ENCODE peak calls at places on chromosomes 13 and 19, in six cellular contexts. One of them, this sample, is unnamed. For H3K4me1, the result is how much of the 10 kb centered on the place peaks cover.

GRCh38 chr13:105847532-105848295 is 687.7 kb downstream of the EFNB2 start:
- DNase-seq in neural progenitor cell: no peak
- DNase-seq in GM12878: no peak
- DNase-seq in mammary epithelial cell: no peak
- DNase-seq in mesendoderm: no peak
- DNase-seq in GM23248: no peak
- DNase-seq in this sample: no peak

GRCh38 chr13:47351798-47352197 is 454.9 kb upstream of the HTR2A start:
- DNase-seq in mesendoderm: no peak
- DNase-seq in GM23248: no peak
- DNase-seq in neural progenitor cell: no peak
- DNase-seq in GM12878: no peak
- DNase-seq in mammary epithelial cell: no peak
- DNase-seq in this sample: no peak

GRCh38 chr13:91346062-91346461 is 1.4 kb upstream of the MIR17HG start:
- DNase-seq in neural progenitor cell: no peak
- DNase-seq in mammary epithelial cell: no peak
- DNase-seq in GM12878: no peak
- DNase-seq in GM23248: no peak
- DNase-seq in mesendoderm: no peak
- DNase-seq in this sample: peak

GRCh38 chr19:51681286-51681956 is 11.7 kb upstream of the SPACA6 start:
- DNase-seq in mammary epithelial cell: no peak
- DNase-seq in GM23248: no peak
- DNase-seq in GM12878: no peak
- DNase-seq in mesendoderm: peak
- DNase-seq in neural progenitor cell: no peak
- DNase-seq in this sample: no peak

GRCh38 chr19:1577090-1577928 is 9.2 kb upstream of the MEX3D start:
- DNase-seq in mammary epithelial cell: no peak
- DNase-seq in GM12878: no peak
- DNase-seq in GM23248: no peak
- DNase-seq in mesendoderm: no peak
- DNase-seq in neural progenitor cell: no peak
- DNase-seq in this sample: no peak

GRCh38 chr13:113729329-113730019 is 29.6 kb upstream of the TMEM255B start:
- DNase-seq in GM23248: peak
- DNase-seq in GM12878: no peak
- DNase-seq in neural progenitor cell: no peak
- DNase-seq in mesendoderm: no peak
- DNase-seq in mammary epithelial cell: peak
- DNase-seq in this sample: no peak

GRCh38 chr19:46615966-46616365 is 8.9 kb downstream of the PTGIR start:
- DNase-seq in GM23248: no peak
- DNase-seq in GM12878: no peak
- DNase-seq in mesendoderm: no peak
- DNase-seq in neural progenitor cell: no peak
- DNase-seq in mammary epithelial cell: no peak
- DNase-seq in this sample: no peak

GRCh38 chr19:53985863-53986262 is 5.6 kb upstream of the CACNG6 start:
- DNase-seq in GM12878: no peak
- DNase-seq in GM23248: no peak
- DNase-seq in mammary epithelial cell: no peak
- DNase-seq in mesendoderm: no peak
- DNase-seq in neural progenitor cell: no peak
- DNase-seq in this sample: no peak

GRCh38 chr13:40784540-40784939 is 4.9 kb upstream of the SLC25A15 start:
- DNase-seq in neural progenitor cell: no peak
- DNase-seq in GM12878: no peak
- DNase-seq in mammary epithelial cell: no peak
- DNase-seq in GM23248: no peak
- DNase-seq in mesendoderm: no peak
- DNase-seq in this sample: no peak

GRCh38 chr19:1882089-1882785 is 3.1 kb downstream of the ABHD17A start:
- DNase-seq in mesendoderm: no peak
- DNase-seq in GM12878: no peak
- DNase-seq in mammary epithelial cell: no peak
- DNase-seq in GM23248: no peak
- DNase-seq in neural progenitor cell: peak
- DNase-seq in this sample: peak

GRCh38 chr13:32905864-32906180 is 110.4 kb upstream of the KL start:
- DNase-seq in mesendoderm: no peak
- DNase-seq in GM23248: peak
- DNase-seq in neural progenitor cell: no peak
- DNase-seq in GM12878: no peak
- DNase-seq in mammary epithelial cell: no peak
- DNase-seq in this sample: no peak

GRCh38 chr19:43721469-43722048 is 5.7 kb downstream of the IRGC start:
- DNase-seq in mesendoderm: no peak
- DNase-seq in mammary epithelial cell: no peak
- DNase-seq in neural progenitor cell: no peak
- DNase-seq in GM12878: no peak
- DNase-seq in GM23248: no peak
- DNase-seq in this sample: no peak

GRCh38 chr13:29935309-29935981 is 85.0 kb upstream of the UBL3 start:
- DNase-seq in GM23248: no peak
- DNase-seq in mesendoderm: no peak
- DNase-seq in mammary epithelial cell: no peak
- DNase-seq in GM12878: peak
- DNase-seq in neural progenitor cell: no peak
- DNase-seq in this sample: peak

GRCh38 chr19:12015015-12015752 is 20.3 kb downstream of the ZNF433 start:
- DNase-seq in GM12878: no peak
- DNase-seq in mesendoderm: peak
- DNase-seq in neural progenitor cell: no peak
- DNase-seq in mammary epithelial cell: no peak
- DNase-seq in GM23248: no peak
- DNase-seq in this sample: no peak

GRCh38 chr19:29309637-29310036 is 96.7 kb upstream of the UQCRFS1 start:
- DNase-seq in neural progenitor cell: peak
- DNase-seq in mesendoderm: no peak
- DNase-seq in mammary epithelial cell: no peak
- DNase-seq in GM23248: no peak
- DNase-seq in GM12878: no peak
- DNase-seq in this sample: no peak

GRCh38 chr19:18155095-18156087 is 2.4 kb downstream of the PIK3R2 start:
- DNase-seq in GM23248: no peak
- DNase-seq in mammary epithelial cell: no peak
- DNase-seq in GM12878: no peak
- DNase-seq in neural progenitor cell: no peak
- DNase-seq in mesendoderm: no peak
- DNase-seq in this sample: no peak

GRCh38 chr13:31056650-31057275 is 104.9 kb downstream of the HSPH1 start:
- DNase-seq in GM12878: no peak
- DNase-seq in mesendoderm: peak
- DNase-seq in GM23248: peak
- DNase-seq in neural progenitor cell: no peak
- DNase-seq in mammary epithelial cell: no peak
- DNase-seq in this sample: no peak

GRCh38 chr19:53810187-53810546 is 13.9 kb downstream of the NLRP12 start:
- DNase-seq in neural progenitor cell: no peak
- DNase-seq in mesendoderm: no peak
- DNase-seq in GM23248: no peak
- DNase-seq in GM12878: no peak
- DNase-seq in mammary epithelial cell: no peak
- DNase-seq in this sample: no peak

GRCh38 chr19:35009424-35010415 is 9.6 kb downstream of the GRAMD1A start:
- DNase-seq in mesendoderm: no peak
- DNase-seq in neural progenitor cell: no peak
- DNase-seq in GM23248: no peak
- DNase-seq in GM12878: no peak
- DNase-seq in mammary epithelial cell: no peak
- DNase-seq in this sample: no peak

GRCh38 chr19:4233282-4233853 is 4.0 kb downstream of the EBI3 start:
- DNase-seq in mammary epithelial cell: no peak
- DNase-seq in GM23248: peak
- DNase-seq in mesendoderm: peak
- DNase-seq in neural progenitor cell: peak
- DNase-seq in GM12878: no peak
- DNase-seq in this sample: peak

GRCh38 chr13:53562419-53562818 is 533.8 kb downstream of the OLFM4 start:
- DNase-seq in mesendoderm: no peak
- DNase-seq in GM12878: no peak
- DNase-seq in neural progenitor cell: no peak
- DNase-seq in mammary epithelial cell: no peak
- DNase-seq in GM23248: no peak
- DNase-seq in this sample: no peak

DNA sequence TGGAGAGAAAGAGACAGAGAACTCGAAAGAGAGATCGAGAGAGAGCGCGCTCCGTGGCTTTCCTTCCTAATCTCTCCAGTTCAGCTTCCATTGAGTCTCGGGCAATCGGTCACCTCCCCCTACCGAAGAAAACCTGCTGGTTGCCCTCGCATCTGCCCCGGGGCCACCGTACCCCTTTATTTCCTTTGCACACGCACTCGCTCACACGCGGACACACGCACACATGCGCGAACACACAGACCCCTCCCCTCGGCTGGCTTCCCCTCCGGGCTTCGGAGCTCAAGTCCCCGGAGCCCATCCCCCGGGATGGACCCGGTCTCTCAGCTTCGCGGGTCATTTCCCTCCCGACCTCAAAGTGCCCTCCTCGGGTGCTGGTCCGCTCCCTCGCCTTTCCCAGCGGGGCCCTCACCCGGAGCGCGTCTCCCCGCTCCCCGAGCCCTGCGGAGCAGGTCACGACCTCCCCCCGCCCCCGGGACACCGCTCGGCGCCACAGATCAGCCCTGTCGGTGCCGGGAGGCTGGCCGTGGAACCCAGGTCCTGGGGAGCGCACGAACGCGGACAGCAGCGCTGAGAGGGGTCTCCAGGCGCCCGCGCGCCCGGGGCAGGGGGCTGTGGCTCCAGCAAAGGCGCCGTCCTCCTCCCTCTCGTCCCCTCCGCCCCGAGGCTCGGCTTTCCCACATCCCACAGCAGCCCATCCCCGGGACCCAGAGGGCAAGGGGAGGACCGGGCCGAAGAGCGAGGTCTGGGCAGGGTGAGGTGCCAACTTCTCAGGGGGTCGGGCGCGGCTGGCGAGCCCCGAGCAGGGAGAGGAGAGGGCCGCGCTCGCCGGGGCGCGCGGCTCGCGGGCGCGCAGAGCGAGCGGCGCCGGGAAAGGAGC is 1.8 kb downstream of the DACH1 start:
- DNase-seq in mesendoderm: peak
- DNase-seq in GM12878: no peak
- DNase-seq in mammary epithelial cell: peak
- DNase-seq in neural progenitor cell: peak
- DNase-seq in GM23248: no peak
- DNase-seq in this sample: no peak
- H3K4me2 ChIP-seq in mesendoderm: peak
- H3K4me2 ChIP-seq in GM12878: peak
- H3K4me2 ChIP-seq in mammary epithelial cell: peak
- H3K4me2 ChIP-seq in neural progenitor cell: peak
- H3K4me2 ChIP-seq in GM23248: no peak
- H3K4me2 ChIP-seq in this sample: no peak

GRCh38 chr19:10291554-10292205 is 1.9 kb downstream of the ICAM5 start:
- DNase-seq in GM12878: no peak
- DNase-seq in GM23248: peak
- DNase-seq in mammary epithelial cell: peak
- DNase-seq in mesendoderm: no peak
- DNase-seq in neural progenitor cell: no peak
- DNase-seq in this sample: peak

GRCh38 chr19:10293637-10294367 is 4.0 kb downstream of the ICAM5 start:
- DNase-seq in GM12878: no peak
- DNase-seq in GM23248: no peak
- DNase-seq in neural progenitor cell: peak
- DNase-seq in mesendoderm: no peak
- DNase-seq in mammary epithelial cell: no peak
- DNase-seq in this sample: no peak

GRCh38 chr19:10290876-10291553 is 1.3 kb downstream of the ICAM5 start:
- DNase-seq in neural progenitor cell: peak
- DNase-seq in GM23248: peak
- DNase-seq in GM12878: no peak
- DNase-seq in mesendoderm: peak
- DNase-seq in mammary epithelial cell: peak
- DNase-seq in this sample: peak

GRCh38 chr19:10292789-10293636 is 3.3 kb downstream of the ICAM5 start:
- DNase-seq in neural progenitor cell: peak
- DNase-seq in GM12878: no peak
- DNase-seq in GM23248: peak
- DNase-seq in mesendoderm: peak
- DNase-seq in mammary epithelial cell: no peak
- DNase-seq in this sample: no peak

DNA sequence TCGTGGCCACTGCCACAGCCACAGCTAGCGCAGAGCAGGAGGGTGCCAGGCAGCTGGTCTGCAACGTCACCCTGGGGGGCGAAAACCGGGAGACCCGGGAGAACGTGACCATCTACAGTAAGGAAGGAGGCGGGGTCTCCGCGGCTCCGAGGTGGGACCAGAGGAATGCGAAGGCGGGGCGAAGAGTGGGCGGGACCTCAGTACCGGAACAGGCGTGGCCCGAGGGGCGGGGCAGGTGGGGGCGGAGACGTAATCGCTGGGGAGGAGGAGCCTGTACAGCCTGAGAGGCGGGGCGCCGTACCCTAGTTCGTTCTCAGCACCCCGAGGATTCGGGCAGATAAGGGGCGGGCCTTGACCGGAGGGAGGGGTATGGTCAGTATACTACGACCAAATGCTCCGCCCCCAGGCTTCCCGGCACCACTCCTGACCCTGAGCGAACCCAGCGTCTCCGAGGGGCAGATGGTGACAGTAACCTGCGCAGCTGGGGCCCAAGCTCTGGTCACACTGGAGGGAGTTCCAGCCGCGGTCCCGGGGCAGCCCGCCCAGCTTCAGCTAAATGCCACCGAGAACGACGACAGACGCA is 2.5 kb downstream of the ICAM5 start:
- DNase-seq in mammary epithelial cell: peak
- DNase-seq in GM12878: no peak
- DNase-seq in neural progenitor cell: peak
- DNase-seq in mesendoderm: peak
- DNase-seq in GM23248: peak
- DNase-seq in this sample: peak
- H3K4me1 ChIP-seq in mammary epithelial cell: under half
- H3K4me1 ChIP-seq in GM12878: half or more
- H3K4me1 ChIP-seq in neural progenitor cell: under half
- H3K4me1 ChIP-seq in mesendoderm: under half
- H3K4me1 ChIP-seq in GM23248: under half
- H3K4me1 ChIP-seq in this sample: half or more

GRCh38 chr19:38277969-38278680 is 13.8 kb downstream of the SPINT2 start:
- DNase-seq in mammary epithelial cell: no peak
- DNase-seq in mesendoderm: peak
- DNase-seq in GM23248: peak
- DNase-seq in GM12878: no peak
- DNase-seq in neural progenitor cell: no peak
- DNase-seq in this sample: no peak
- H3K4me2 ChIP-seq in mammary epithelial cell: peak
- H3K4me2 ChIP-seq in mesendoderm: no peak
- H3K4me2 ChIP-seq in GM23248: peak
- H3K4me2 ChIP-seq in GM12878: no peak
- H3K4me2 ChIP-seq in neural progenitor cell: no peak
- H3K4me2 ChIP-seq in this sample: no peak

DNA sequence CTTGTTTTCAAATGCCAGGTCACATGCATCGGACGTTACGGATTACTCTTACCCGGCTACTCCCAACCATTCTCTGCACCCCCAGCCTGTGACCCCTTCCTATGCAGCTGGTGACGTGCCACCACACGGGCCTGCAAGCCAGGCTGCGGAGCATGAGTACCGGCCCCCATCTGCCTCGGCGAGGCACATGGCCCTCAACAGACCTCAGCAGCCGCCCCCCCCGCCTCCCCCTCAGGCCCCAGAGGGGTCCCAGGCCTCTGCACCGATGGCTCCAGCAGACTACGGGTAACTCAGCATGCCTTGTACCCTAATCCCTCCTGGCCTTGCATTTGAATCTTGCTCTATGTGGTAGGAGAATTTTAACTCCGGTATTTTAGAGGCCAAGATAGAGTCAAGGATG is 79.5 kb downstream of the GPR12 start:
- DNase-seq in GM12878: no peak
- DNase-seq in mesendoderm: no peak
- DNase-seq in mammary epithelial cell: no peak
- DNase-seq in neural progenitor cell: no peak
- DNase-seq in GM23248: no peak
- DNase-seq in this sample: no peak
- H3K4me1 ChIP-seq in GM12878: under half
- H3K4me1 ChIP-seq in mesendoderm: under half
- H3K4me1 ChIP-seq in mammary epithelial cell: under half
- H3K4me1 ChIP-seq in neural progenitor cell: under half
- H3K4me1 ChIP-seq in GM23248: under half
- H3K4me1 ChIP-seq in this sample: under half